ENCODE peak calls at places on chromosome 3, in four cellular contexts. I is activated naive CD8-positive, alpha-beta T cell treated with anti-CD3 and anti-CD28 coated beads for 36 hours; J is T47D; D is BE2C. Q is an unnamed sample.

GRCh38 chr3:156533205-156533604 is 21.7 kb downstream of the SSR3 start:
- DNase-seq in I (no peak), J (no peak), D (no peak), Q (no peak)

GRCh38 chr3:32451049-32451659 is 51.5 kb downstream of the CMTM6 start:
- DNase-seq in I (no peak), J (no peak), D (no peak), Q (no peak)

GRCh38 chr3:186529204-186529999 is 14.8 kb downstream of the CRYGS start:
- DNase-seq in I (no peak), J (peak), D (no peak), Q (no peak)

GRCh38 chr3:121604759-121605158 is 11.6 kb downstream of the FBXO40 start:
- DNase-seq in I (no peak), J (no peak), D (no peak), Q (no peak)

GRCh38 chr3:42394579-42395288 is 15.7 kb downstream of the LYZL4 start:
- DNase-seq in I (no peak), J (no peak), D (no peak), Q (no peak)

GRCh38 chr3:102979202-102979601 is 544.4 kb downstream of the ZPLD1 start:
- DNase-seq in I (no peak), J (no peak), D (no peak), Q (no peak)

GRCh38 chr3:175214210-175214609 is 355.1 kb downstream of the NAALADL2 start:
- DNase-seq in I (no peak), J (no peak), D (no peak), Q (no peak)

GRCh38 chr3:87175662-87176230 is 51.4 kb upstream of the CHMP2B start:
- DNase-seq in I (no peak), J (no peak), D (no peak), Q (no peak)

GRCh38 chr3:171193693-171194092 is 167.2 kb upstream of the SLC2A2 start:
- DNase-seq in I (no peak), J (no peak), D (no peak), Q (no peak)

Q was measured in NCI-H460.